ENCODE peak calls at places on chromosome 9, in four cellular contexts. P, F, V and C are unnamed samples.

GRCh38 chr9:135037521-135038250 is 49.8 kb upstream of the OLFM1 start:
- DNase-seq in F (no peak), P (no peak), V (no peak), C (no peak)

GRCh38 chr9:133787749-133788015 is 49.5 kb upstream of the SARDH start:
- DNase-seq in V (no peak), P (peak), F (peak), C (no peak)

GRCh38 chr9:98118640-98119601 is at the start of gene TRIM14:
- DNase-seq in F (no peak), V (peak), P (peak), C (peak)

GRCh38 chr9:114677418-114677817 is 4.6 kb downstream of the TEX48 start:
- DNase-seq in F (no peak), P (no peak), V (no peak), C (peak)

GRCh38 chr9:34653131-34653530 is 1.1 kb downstream of the IL11RA start:
- DNase-seq in V (no peak), F (no peak), P (peak), C (no peak)

GRCh38 chr9:37030591-37030939 is 3.5 kb downstream of the PAX5 start:
- DNase-seq in V (no peak), F (no peak), P (no peak), C (no peak)

GRCh38 chr9:14992025-14992424 is 81.8 kb upstream of the FREM1 start:
- DNase-seq in F (no peak), V (no peak), P (no peak), C (no peak)

GRCh38 chr9:98062161-98062560 is 5.6 kb downstream of the NANS start:
- DNase-seq in P (no peak), F (no peak), V (no peak), C (no peak)

GRCh38 chr9:97900103-97900737 is 22.1 kb downstream of the TRMO start:
- DNase-seq in V (no peak), P (no peak), F (no peak), C (no peak)

GRCh38 chr9:123121457-123121856 is 88.0 kb downstream of the GPR21 start:
- DNase-seq in F (no peak), V (no peak), P (no peak), C (peak)

GRCh38 chr9:112166176-112167140 is 8.6 kb downstream of the SUSD1 start:
- DNase-seq in V (no peak), F (no peak), P (no peak), C (peak)

GRCh38 chr9:113129466-113129865 is 21.3 kb upstream of the SLC31A2 start:
- DNase-seq in V (no peak), F (no peak), P (no peak), C (no peak)

GRCh38 chr9:10008101-10008799 is 604.6 kb downstream of the PTPRD start:
- DNase-seq in V (no peak), P (no peak), F (no peak), C (no peak)

GRCh38 chr9:89309608-89310485 is 1.1 kb upstream of the CKS2 start:
- DNase-seq in V (no peak), F (no peak), P (peak), C (no peak)

GRCh38 chr9:87812375-87813118 is 70.1 kb upstream of the SPATA31E1 start:
- DNase-seq in F (no peak), P (peak), V (no peak), C (peak)

GRCh38 chr9:137441289-137441934 is at the start of gene ENTPD8:
- DNase-seq in P (peak), V (no peak), F (no peak), C (peak)

GRCh38 chr9:129473523-129474244 is 147.2 kb downstream of the C9orf50 start:
- DNase-seq in F (no peak), P (no peak), V (no peak), C (no peak)

GRCh38 chr9:81906656-81907055 is 21.6 kb upstream of the SPATA31D4 start:
- DNase-seq in F (no peak), V (no peak), P (no peak), C (no peak)

GRCh38 chr9:35606138-35606504 is 1.1 kb downstream of the TESK1 start:
- DNase-seq in F (no peak), P (peak), V (no peak), C (no peak)

GRCh38 chr9:131754846-131755245 is 15.0 kb upstream of the RAPGEF1 start:
- DNase-seq in F (no peak), P (no peak), V (no peak), C (no peak)

GRCh38 chr9:129236441-129237145 is 58.5 kb upstream of the IER5L start:
- DNase-seq in F (no peak), P (no peak), V (no peak), C (no peak)

GRCh38 chr9:37429441-37430285 is 7.2 kb downstream of the GRHPR start:
- DNase-seq in P (no peak), V (no peak), F (no peak), C (no peak)

GRCh38 chr9:106616946-106617345 is 246.0 kb upstream of the ZNF462 start:
- DNase-seq in V (no peak), F (no peak), P (no peak), C (no peak)

GRCh38 chr9:87233916-87234455 is 263.7 kb upstream of the DAPK1 start:
- DNase-seq in V (no peak), F (no peak), P (no peak), C (no peak)

GRCh38 chr9:70111641-70112236 is 68.1 kb downstream of the MAMDC2 start:
- DNase-seq in F (no peak), V (no peak), P (no peak), C (peak)

GRCh38 chr9:101486693-101487442 is 46.8 kb upstream of the RNF20 start:
- DNase-seq in V (peak), F (no peak), P (peak), C (no peak)

GRCh38 chr9:37635808-37636207 is 14.9 kb upstream of the FRMPD1 start:
- DNase-seq in F (no peak), P (no peak), V (no peak), C (no peak)

GRCh38 chr9:127175764-127176163 is 53.3 kb upstream of the ANGPTL2 start:
- DNase-seq in V (no peak), P (no peak), F (no peak), C (no peak)

GRCh38 chr9:8978334-8978733 is 1178.8 kb upstream of the DMAC1 start:
- DNase-seq in F (no peak), V (no peak), P (no peak), C (no peak)

GRCh38 chr9:124133752-124134151 is 122.2 kb downstream of the LHX2 start:
- DNase-seq in V (no peak), P (no peak), F (no peak), C (peak)

GRCh38 chr9:133803028-133803585 is 65.0 kb upstream of the SARDH start:
- DNase-seq in P (no peak), V (no peak), F (no peak), C (no peak)

GRCh38 chr9:109908459-109909390 is 128.7 kb downstream of the PALM2AKAP2 start:
- DNase-seq in V (no peak), F (no peak), P (no peak), C (no peak)

GRCh38 chr9:91678807-91679206 is 255.2 kb upstream of the NFIL3 start:
- DNase-seq in V (no peak), P (no peak), F (no peak), C (no peak)
- TF ChIP-seq TCF12 in V (no peak), P (no peak), F (no peak), C (no peak)

GRCh38 chr9:125150349-125151245 is 7.3 kb upstream of the SCAI start:
- DNase-seq in P (no peak), F (no peak), V (no peak), C (no peak)

GRCh38 chr9:125146247-125146646 is 2.9 kb upstream of the SCAI start:
- DNase-seq in V (no peak), P (no peak), F (no peak), C (no peak)

GRCh38 chr9:125145425-125145824 is 2.1 kb upstream of the SCAI start:
- DNase-seq in V (no peak), F (no peak), P (no peak), C (no peak)

GRCh38 chr9:125143377-125144090 is at the start of gene SCAI:
- DNase-seq in P (peak), F (peak), V (peak), C (peak)

GRCh38 chr9:125147401-125147951 is 4.1 kb upstream of the SCAI start:
- DNase-seq in V (no peak), F (no peak), P (peak), C (no peak)
- TF ChIP-seq TCF12 in V (no peak), F (no peak), P (no peak), C (no peak)

GRCh38 chr9:96204853-96205252 is 97.1 kb downstream of the HSD17B3 start:
- DNase-seq in V (no peak), P (no peak), F (no peak), C (no peak)

GRCh38 chr9:96203867-96204412 is 98.0 kb downstream of the HSD17B3 start:
- DNase-seq in V (no peak), F (no peak), P (peak), C (no peak)

GRCh38 chr9:96199006-96199405 is 103.0 kb downstream of the HSD17B3 start:
- DNase-seq in F (no peak), P (no peak), V (no peak), C (no peak)

GRCh38 chr9:96202971-96203780 is 98.8 kb downstream of the HSD17B3 start:
- DNase-seq in P (peak), F (no peak), V (no peak), C (no peak)

GRCh38 chr9:96201140-96201539 is 100.8 kb downstream of the HSD17B3 start:
- DNase-seq in V (no peak), F (no peak), P (no peak), C (no peak)
- TF ChIP-seq TCF12 in V (no peak), F (no peak), P (no peak), C (no peak)

GRCh38 chr9:4691794-4692193 is 12.4 kb downstream of the CDC37L1 start:
- DNase-seq in V (no peak), F (no peak), P (no peak), C (no peak)
- TF ChIP-seq TCF12 in V (no peak), F (no peak), P (no peak), C (no peak)